ENCODE peak calls at places on chromosomes 13 and 19, in four cellular contexts. O, S, R and F are unnamed samples.

GRCh38 chr13:38265135-38265497 is 84.5 kb upstream of the UFM1 start:
- DNase-seq in O (peak), S (no peak), R (no peak), F (no peak)

GRCh38 chr13:66937423-66937822 is 292.7 kb downstream of the PCDH9 start:
- DNase-seq in O (no peak), S (no peak), R (no peak), F (no peak)

GRCh38 chr19:6476155-6476895 is 5.3 kb downstream of the DENND1C start:
- DNase-seq in O (peak), S (peak), R (no peak), F (no peak)

GRCh38 chr13:108463365-108463764 is 166.0 kb upstream of the MYO16 start:
- DNase-seq in O (no peak), S (no peak), R (no peak), F (no peak)

GRCh38 chr13:36332986-36333385 is 13.2 kb downstream of the SPART start:
- DNase-seq in O (no peak), S (no peak), R (no peak), F (no peak)

GRCh38 chr13:73520566-73521290 is 461.9 kb downstream of the KLF5 start:
- DNase-seq in O (no peak), S (no peak), R (no peak), F (no peak)

GRCh38 chr13:73778242-73778864 is 355.9 kb downstream of the KLF12 start:
- DNase-seq in O (no peak), S (no peak), R (no peak), F (no peak)

GRCh38 chr19:1217366-1217765 is 11.8 kb downstream of the STK11 start:
- DNase-seq in O (no peak), S (no peak), R (no peak), F (no peak)

GRCh38 chr19:18416778-18417249 is 2.4 kb upstream of the SSBP4 start:
- DNase-seq in O (peak), S (peak), R (peak), F (no peak)

GRCh38 chr19:39167461-39168257 is 29.1 kb upstream of the NCCRP1 start:
- DNase-seq in O (peak), S (peak), R (no peak), F (no peak)

GRCh38 chr13:43878897-43879322 is 630 bp downstream of the CCDC122 start:
- DNase-seq in O (peak), S (peak), R (peak), F (no peak)

GRCh38 chr19:51783373-51783772 is 11.6 kb upstream of the FPR3 start:
- DNase-seq in O (no peak), S (no peak), R (no peak), F (no peak)

GRCh38 chr13:47289578-47289977 is 392.7 kb upstream of the HTR2A start:
- DNase-seq in O (no peak), S (no peak), R (no peak), F (no peak)

GRCh38 chr13:84208251-84208650 is 326.0 kb upstream of the SLITRK1 start:
- DNase-seq in O (no peak), S (no peak), R (no peak), F (no peak)

GRCh38 chr19:34330116-34330515 is 34.9 kb upstream of the GPI start:
- DNase-seq in O (no peak), S (no peak), R (no peak), F (no peak)

GRCh38 chr13:32041429-32041828 is 9.9 kb downstream of the FRY start:
- DNase-seq in O (no peak), S (no peak), R (no peak), F (no peak)

GRCh38 chr13:111099292-111099691 is 15.8 kb upstream of the ARHGEF7 start:
- DNase-seq in O (no peak), S (no peak), R (no peak), F (no peak)

GRCh38 chr13:21616880-21617279 is 12.9 kb upstream of the MICU2 start:
- DNase-seq in O (no peak), S (no peak), R (no peak), F (no peak)

GRCh38 chr19:40059624-40060023 is 3.6 kb upstream of the ZNF780B start:
- DNase-seq in O (no peak), S (no peak), R (no peak), F (no peak)

GRCh38 chr19:41403181-41403970 is 5.8 kb downstream of the BCKDHA start:
- DNase-seq in O (no peak), S (no peak), R (no peak), F (no peak)
- H3K27ac ChIP-seq in O (peak), S (no peak), R (no peak), F (peak)

DNA sequence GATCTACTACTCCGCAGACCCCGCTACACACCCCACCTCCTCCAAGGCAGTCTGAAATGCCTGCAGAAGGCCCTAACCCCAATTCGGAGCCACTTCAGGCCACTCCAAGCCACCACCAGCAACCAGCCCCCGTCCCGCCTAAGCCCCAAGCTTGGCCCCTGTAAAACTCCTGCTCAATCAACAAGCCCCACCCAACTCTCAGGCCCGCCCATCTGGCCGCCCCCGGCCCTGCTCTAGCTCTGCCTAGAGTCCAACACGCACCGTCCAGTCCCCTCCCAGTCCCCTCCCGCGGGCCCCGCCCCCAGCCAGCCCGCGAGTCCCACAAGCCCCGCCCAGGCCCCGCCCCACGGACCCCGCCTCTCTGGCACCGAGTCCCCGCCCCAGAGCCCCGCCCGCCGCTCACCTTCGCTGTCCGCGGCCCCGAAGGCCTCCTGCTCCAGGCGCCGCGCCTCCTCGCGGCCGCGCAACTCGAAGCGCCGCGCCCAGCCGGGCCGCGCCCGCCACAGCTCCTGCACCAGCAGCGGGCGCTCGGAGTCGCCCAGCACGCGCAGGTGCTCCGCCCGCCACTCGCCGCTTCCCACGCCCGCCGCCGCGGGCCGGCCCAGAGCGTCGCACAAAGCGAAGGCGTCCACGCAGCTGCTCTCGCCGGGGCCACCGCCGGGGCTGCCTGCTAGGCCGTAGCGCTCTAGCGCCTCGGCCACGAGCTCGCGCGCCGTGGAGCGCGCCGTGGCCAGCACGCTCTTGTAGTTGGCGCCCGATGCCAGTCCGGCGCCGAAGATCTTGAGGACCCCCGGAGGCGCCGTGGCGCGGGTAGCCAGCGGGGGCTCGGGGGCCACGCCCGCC is 1.6 kb downstream of the RASIP1 start:
- DNase-seq in O (peak), S (peak), R (peak), F (no peak)
- TF ChIP-seq POLR2AphosphoS5 in O (peak), S (no peak), R (no peak), F (peak)

GRCh38 chr19:8610041-8610927 is at the start of gene ADAMTS10:
- DNase-seq in O (no peak), S (no peak), R (peak), F (no peak)
- H3K27ac ChIP-seq in O (peak), S (peak), R (peak), F (peak)

DNA sequence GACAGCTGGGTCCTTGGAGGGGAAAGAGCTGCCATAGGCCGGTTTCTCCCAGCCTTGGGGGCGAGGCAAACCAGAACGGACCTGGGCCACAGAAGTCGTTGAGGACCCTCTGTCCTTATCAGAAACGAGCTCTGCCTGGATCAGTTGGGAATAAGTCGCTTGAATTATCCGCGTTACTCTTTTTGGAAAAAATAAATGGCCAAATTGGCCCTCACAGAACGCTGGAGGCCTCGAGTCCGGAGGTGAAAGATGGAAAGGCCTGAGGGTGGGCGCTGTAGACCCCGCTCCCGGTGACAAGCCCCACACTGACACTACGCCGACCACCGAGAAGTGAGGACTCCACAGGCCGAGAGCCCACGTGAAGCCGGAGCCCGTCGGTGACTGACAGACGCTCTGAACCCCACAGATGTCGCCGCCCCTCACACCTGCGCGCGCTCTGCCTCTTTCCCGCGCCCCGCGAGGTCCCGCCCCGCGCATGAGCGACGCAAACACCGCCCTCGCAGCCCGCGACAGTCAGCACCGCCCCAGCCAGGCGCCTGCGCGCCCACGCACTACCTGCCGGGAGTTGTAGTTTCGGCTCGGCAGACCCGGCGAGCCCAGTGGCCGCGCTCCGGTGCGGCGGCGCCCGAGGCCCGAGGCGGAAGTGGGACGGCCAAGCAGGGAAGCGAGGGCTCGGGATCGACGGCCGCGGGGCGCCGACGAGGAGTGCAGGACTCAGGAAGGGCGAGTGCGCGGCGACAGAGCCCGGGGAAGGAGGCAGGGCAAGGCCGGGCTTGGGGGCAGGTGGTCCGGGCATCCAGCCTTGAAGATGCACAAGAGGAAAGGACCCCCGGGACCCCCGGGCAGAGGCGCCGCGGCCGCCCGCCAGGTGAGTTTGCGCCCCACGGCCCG is at the start of the genes BRME1 and CC2D1A:
- DNase-seq in O (peak), S (peak), R (peak), F (no peak)
- TF ChIP-seq POLR2AphosphoS5 in O (peak), S (peak), R (peak), F (peak)

GRCh38 chr13:25874907-25875306 is 176.9 kb downstream of the SHISA2 start:
- DNase-seq in O (no peak), S (no peak), R (no peak), F (no peak)
- H3K27ac ChIP-seq in O (no peak), S (no peak), R (no peak), F (no peak)

GRCh38 chr19:19747357-19748220 is 14.7 kb upstream of the ZNF14 start:
- DNase-seq in O (no peak), S (no peak), R (no peak), F (no peak)

GRCh38 chr19:19749332-19750130 is 16.6 kb upstream of the ZNF14 start:
- DNase-seq in O (no peak), S (no peak), R (no peak), F (no peak)

GRCh38 chr19:19750131-19750841 is 17.4 kb upstream of the ZNF14 start:
- DNase-seq in O (no peak), S (no peak), R (no peak), F (peak)

GRCh38 chr19:19746286-19747213 is 13.6 kb upstream of the ZNF14 start:
- DNase-seq in O (no peak), S (no peak), R (no peak), F (peak)

GRCh38 chr19:19748249-19748938 is 15.5 kb upstream of the ZNF14 start:
- DNase-seq in O (no peak), S (no peak), R (no peak), F (no peak)
- TF ChIP-seq POLR2AphosphoS5 in O (no peak), S (no peak), R (no peak), F (no peak)

GRCh38 chr13:45242070-45242469 is 41.2 kb upstream of the KCTD4 start:
- DNase-seq in O (no peak), S (no peak), R (no peak), F (no peak)
- H3K27ac ChIP-seq in O (no peak), S (peak), R (no peak), F (no peak)